ENCODE peak calls at places on chromosomes 1 and 21, in ten cellular contexts. N is left lung, Z is RWPE1, J is endothelial cell, C is foreskin fibroblast, S is tibial artery, R is type B pancreatic cell, G is ovary, F is H1, B is A549. U is an unnamed sample.

GRCh38 chr1:206634365-206635079 is 814 bp upstream of the DYRK3 start:
- DNase-seq in N (peak; percentile 92), Z (peak; percentile 72), J (peak; percentile 86), C (peak; percentile 84), S (peak; percentile 95), R (peak; percentile 82), G (peak; percentile 97), F (peak; percentile 86), B (peak; percentile 72), U (peak; percentile 83)

GRCh38 chr1:89259283-89259971 is 13.2 kb downstream of the GBP5 start:
- DNase-seq in N (no peak), Z (no peak), J (no peak), C (no peak), S (no peak), R (no peak), G (no peak), F (no peak), B (no peak), U (no peak)

GRCh38 chr1:167191958-167192357 is 28.7 kb upstream of the POU2F1 start:
- DNase-seq in N (no peak), Z (no peak), J (no peak), C (no peak), S (no peak), R (no peak), G (no peak), F (no peak), B (no peak), U (no peak)

GRCh38 chr1:15341634-15342375 is 67.9 kb upstream of the EFHD2 start:
- DNase-seq in N (no peak), Z (peak; percentile 59), J (no peak), C (peak; percentile 72), S (no peak), R (no peak), G (no peak), F (no peak), B (no peak), U (peak; percentile 48)

GRCh38 chr1:58264462-58264861 is 282.1 kb downstream of the OMA1 start:
- DNase-seq in N (no peak), Z (no peak), J (no peak), C (no peak), S (no peak), R (no peak), G (no peak), F (no peak), B (no peak), U (no peak)

GRCh38 chr1:244065063-244065788 is 14.1 kb downstream of the ZBTB18 start:
- DNase-seq in N (no peak), Z (no peak), J (no peak), C (no peak), S (no peak), R (no peak), G (no peak), F (peak; percentile 31), B (no peak), U (no peak)

GRCh38 chr1:201309420-201309819 is 26.1 kb downstream of the PKP1 start:
- DNase-seq in N (peak; percentile 64), Z (peak; percentile 83), J (peak; percentile 59), C (no peak), S (peak; percentile 57), R (no peak), G (no peak), F (peak; percentile 69), B (peak; percentile 48), U (no peak)

GRCh38 chr1:152630596-152630995 is 7.7 kb upstream of the LCE3A start:
- DNase-seq in N (no peak), Z (no peak), J (no peak), C (no peak), S (no peak), R (no peak), G (no peak), F (no peak), B (no peak), U (no peak)

GRCh38 chr1:205344010-205344808 is 12.5 kb downstream of the KLHDC8A start:
- DNase-seq in N (no peak), Z (no peak), J (peak; percentile 41), C (no peak), S (peak; percentile 40), R (no peak), G (no peak), F (peak; percentile 72), B (no peak), U (no peak)

GRCh38 chr1:115744876-115745275 is 23.6 kb downstream of the CASQ2 start:
- DNase-seq in N (no peak), Z (no peak), J (no peak), C (no peak), S (no peak), R (no peak), G (no peak), F (no peak), B (no peak), U (no peak)

GRCh38 chr21:34345892-34346291 is 17.9 kb upstream of the KCNE2 start:
- DNase-seq in N (no peak), Z (no peak), J (no peak), C (no peak), S (peak; percentile 28), R (no peak), G (no peak), F (no peak), B (no peak), U (no peak)

GRCh38 chr1:54367613-54368012 is 38.6 kb downstream of the SSBP3 start:
- DNase-seq in N (no peak), Z (no peak), J (no peak), C (no peak), S (no peak), R (no peak), G (no peak), F (no peak), B (no peak), U (no peak)

GRCh38 chr1:107277022-107277421 is 136.2 kb downstream of the NTNG1 start:
- DNase-seq in N (no peak), Z (no peak), J (peak; percentile 57), C (peak; percentile 16), S (no peak), R (no peak), G (no peak), F (peak; percentile 54), B (no peak), U (no peak)
- TF ChIP-seq CTCF in N (peak; percentile 32), Z (peak; percentile 26), J (peak; percentile 60), C (peak; percentile 60), S (no peak), R (peak; percentile 77), G (no peak), F (peak; percentile 64), B (peak; percentile 30), U (peak; percentile 37)

GRCh38 chr1:94949681-94950661 is 23.1 kb upstream of the CNN3 start:
- DNase-seq in N (no peak), Z (no peak), J (no peak), C (peak; percentile 55), S (no peak), R (no peak), G (no peak), F (no peak), B (no peak), U (no peak)
- TF ChIP-seq CTCF in N (no peak), Z (no peak), J (no peak), C (no peak), S (no peak), R (no peak), G (no peak), F (no peak), B (no peak), U (no peak)

DNA sequence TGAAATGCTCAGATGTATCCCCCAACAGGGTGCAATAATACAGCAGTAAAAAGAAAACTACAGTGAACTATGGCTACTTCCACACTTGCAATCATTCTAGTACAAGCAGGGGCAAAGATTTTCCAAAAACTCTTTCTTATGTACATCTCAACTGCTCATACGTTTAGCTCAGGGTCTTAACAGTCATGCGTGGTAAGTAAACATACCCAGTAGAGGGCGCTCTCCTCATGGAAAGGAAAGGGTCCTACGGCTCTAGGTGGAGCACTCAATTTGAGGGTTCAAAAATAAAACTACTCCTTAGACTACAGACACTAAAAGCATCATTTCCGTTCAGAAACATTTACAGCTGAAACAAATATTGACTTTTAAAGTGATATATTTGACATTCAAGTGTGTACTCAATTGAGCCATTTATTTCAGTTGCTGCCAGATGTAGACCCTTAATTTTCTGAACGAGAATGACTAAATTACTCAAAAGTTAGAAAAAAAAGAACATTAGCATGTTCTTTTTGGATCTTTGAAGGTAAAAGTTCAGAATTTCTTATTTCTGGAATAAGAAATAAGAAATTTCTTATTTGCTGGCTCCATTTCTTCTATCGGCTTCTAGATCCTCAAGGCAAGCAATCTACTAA is 143.4 kb downstream of the KCTD3 start:
- DNase-seq in N (no peak), Z (peak; percentile 31), J (peak; percentile 60), C (no peak), S (no peak), R (no peak), G (no peak), F (peak; percentile 51), B (peak; percentile 7), U (peak; percentile 25)
- TF ChIP-seq CTCF in N (peak; percentile 23), Z (peak; percentile 43), J (peak; percentile 72), C (peak; percentile 55), S (no peak), R (peak; percentile 77), G (no peak), F (peak; percentile 69), B (peak; percentile 35), U (peak; percentile 76)

DNA sequence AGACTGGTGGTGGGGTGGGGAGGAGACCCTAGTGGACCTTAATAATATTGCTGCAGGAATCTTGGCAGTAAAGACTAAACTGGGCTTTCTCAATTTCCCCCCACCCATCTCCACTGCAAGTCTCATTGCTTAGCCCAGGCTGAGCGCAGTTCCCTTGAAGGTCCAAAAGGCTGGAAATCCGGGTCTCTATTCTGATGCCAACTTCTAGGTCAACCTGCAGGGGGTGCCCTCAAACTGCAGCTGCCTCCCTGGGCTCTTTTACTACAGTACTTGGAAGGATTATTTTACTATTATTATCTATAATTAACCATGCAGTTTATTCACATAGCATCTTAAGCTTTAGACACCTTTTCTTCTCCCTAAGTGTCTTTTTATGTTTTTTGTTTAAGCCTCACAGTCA is 85.4 kb upstream of the WARS2 start:
- DNase-seq in N (no peak), Z (no peak), J (no peak), C (no peak), S (no peak), R (no peak), G (no peak), F (no peak), B (no peak), U (no peak)
- TF ChIP-seq CTCF in N (no peak), Z (no peak), J (no peak), C (no peak), S (no peak), R (peak; percentile 37), G (no peak), F (peak; percentile 67), B (no peak), U (no peak)

DNA sequence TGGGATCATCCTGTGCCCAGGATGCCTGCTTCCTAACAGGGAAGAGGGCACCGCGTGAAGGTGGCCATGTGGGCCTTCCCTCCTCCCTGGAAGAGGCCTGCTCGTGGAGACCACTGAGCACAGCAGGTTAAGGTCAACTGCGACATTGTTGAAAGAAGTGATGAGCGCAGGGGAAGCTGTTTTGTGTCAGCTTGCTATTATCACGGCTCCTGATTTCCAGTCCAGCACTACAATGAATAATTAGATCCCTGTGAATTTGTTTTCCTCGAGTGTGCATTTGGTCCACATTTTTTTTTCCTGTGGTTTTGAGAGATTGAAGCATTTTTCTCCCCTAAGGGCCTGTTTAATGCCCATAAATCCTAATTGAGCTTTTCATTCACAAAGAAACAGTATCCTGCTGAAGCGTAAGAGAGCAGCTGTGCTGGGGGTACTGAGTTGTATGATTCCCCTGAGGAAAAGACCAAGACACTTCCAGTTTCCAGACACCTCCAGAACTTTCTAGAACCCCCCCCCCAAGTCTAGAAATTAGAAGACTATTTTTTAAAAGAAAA is 204.9 kb downstream of the KCNJ6 start:
- DNase-seq in N (no peak), Z (no peak), J (no peak), C (no peak), S (no peak), R (no peak), G (no peak), F (no peak), B (no peak), U (no peak)
- TF ChIP-seq CTCF in N (no peak), Z (no peak), J (no peak), C (no peak), S (no peak), R (no peak), G (no peak), F (no peak), B (no peak), U (no peak)